ENCODE peak calls at places on chromosome 10, in eight cellular contexts. P, Z, C, N, X, K, T and G are unnamed samples.

GRCh38 chr10:117094856-117095255 is 43.2 kb downstream of the VAX1 start:
- DNase-seq in P (no peak), Z (no peak), C (no peak), N (no peak), X (no peak), K (no peak), T (no peak), G (no peak)

GRCh38 chr10:86376852-86377796 is 10.5 kb upstream of the GRID1 start:
- DNase-seq in P (peak), Z (no peak), C (no peak), N (peak), X (peak), K (peak), T (no peak), G (no peak)

GRCh38 chr10:3579845-3580244 is 205.2 kb downstream of the KLF6 start:
- DNase-seq in P (no peak), Z (no peak), C (no peak), N (no peak), X (no peak), K (no peak), T (no peak), G (no peak)

GRCh38 chr10:4658777-4659176 is 167.2 kb upstream of the AKR1E2 start:
- DNase-seq in P (no peak), Z (no peak), C (no peak), N (no peak), X (no peak), K (no peak), T (no peak), G (no peak)

GRCh38 chr10:11156480-11156879 is 138.8 kb downstream of the CELF2 start:
- DNase-seq in P (no peak), Z (no peak), C (no peak), N (no peak), X (no peak), K (no peak), T (no peak), G (no peak)

GRCh38 chr10:131858583-131859340 is 42.0 kb upstream of the PPP2R2D start:
- DNase-seq in P (no peak), Z (no peak), C (no peak), N (no peak), X (no peak), K (no peak), T (no peak), G (no peak)

GRCh38 chr10:103855424-103855823 is at the start of gene SH3PXD2A:
- DNase-seq in P (peak), Z (no peak), C (no peak), N (peak), X (peak), K (peak), T (no peak), G (no peak)

GRCh38 chr10:29253096-29254029 is 35.5 kb upstream of the LYZL1 start:
- DNase-seq in P (no peak), Z (no peak), C (no peak), N (no peak), X (no peak), K (no peak), T (no peak), G (no peak)

GRCh38 chr10:46255696-46256355 is 31.0 kb upstream of the ANTXRL start:
- DNase-seq in P (peak), Z (no peak), C (no peak), N (peak), X (peak), K (peak), T (peak), G (no peak)

GRCh38 chr10:120966657-120967045 is 115.5 kb downstream of the WDR11 start:
- DNase-seq in P (no peak), Z (no peak), C (no peak), N (no peak), X (no peak), K (no peak), T (no peak), G (no peak)